ENCODE peak calls at places on chromosomes 2 and 18, in six cellular contexts. Q, O, H, V, B and Z are unnamed samples.
A peak's percentile ranks its signal among the peaks of the same experiment; 100 is the strongest.

GRCh38 chr18:7417742-7418141 is 149.4 kb upstream of the PTPRM start:
- DNase-seq in Q (no peak), O (no peak), H (no peak), V (no peak), B (no peak), Z (no peak)

GRCh38 chr2:230472619-230473018 is 56.6 kb downstream of the SP100 start:
- DNase-seq in Q (no peak), O (no peak), H (no peak), V (no peak), B (no peak), Z (no peak)

GRCh38 chr2:201909961-201910361 is 103.6 kb downstream of the CDK15 start:
- DNase-seq in Q (no peak), O (no peak), H (no peak), V (no peak), B (no peak), Z (no peak)

GRCh38 chr2:61255580-61256437 is 93.8 kb downstream of the C2orf74 start:
- DNase-seq in Q (no peak), O (no peak), H (peak; percentile 64), V (no peak), B (no peak), Z (no peak)

GRCh38 chr2:43092520-43093179 is 133.8 kb downstream of the ZFP36L2 start:
- DNase-seq in Q (no peak), O (no peak), H (peak; percentile 91), V (no peak), B (no peak), Z (no peak)

GRCh38 chr18:23879966-23880565 is 134.5 kb upstream of the TTC39C start:
- DNase-seq in Q (no peak), O (no peak), H (no peak), V (no peak), B (no peak), Z (no peak)

GRCh38 chr2:134282638-134283400 is 28.9 kb downstream of the MGAT5 start:
- DNase-seq in Q (no peak), O (no peak), H (no peak), V (no peak), B (no peak), Z (no peak)

GRCh38 chr18:48979944-48980890 is 29.5 kb upstream of the SMAD7 start:
- DNase-seq in Q (no peak), O (peak; percentile 36), H (peak; percentile 78), V (no peak), B (no peak), Z (peak; percentile 19)

GRCh38 chr2:110653861-110654260 is 24.0 kb downstream of the BUB1 start:
- DNase-seq in Q (no peak), O (no peak), H (no peak), V (no peak), B (no peak), Z (no peak)

GRCh38 chr2:134290363-134290762 is 36.5 kb downstream of the MGAT5 start:
- DNase-seq in Q (no peak), O (no peak), H (no peak), V (no peak), B (no peak), Z (no peak)

GRCh38 chr18:13371689-13372404 is 153.3 kb downstream of the LDLRAD4 start:
- DNase-seq in Q (no peak), O (no peak), H (no peak), V (no peak), B (no peak), Z (no peak)

GRCh38 chr18:6557470-6558245 is 142.9 kb upstream of the L3MBTL4 start:
- DNase-seq in Q (no peak), O (no peak), H (no peak), V (peak; percentile 63), B (no peak), Z (no peak)

GRCh38 chr2:137165968-137166367 is 400.6 kb downstream of the THSD7B start:
- DNase-seq in Q (no peak), O (no peak), H (no peak), V (no peak), B (no peak), Z (no peak)

GRCh38 chr18:48348739-48349138 is 60.4 kb downstream of the ZBTB7C start:
- DNase-seq in Q (no peak), O (no peak), H (no peak), V (peak; percentile 24), B (no peak), Z (no peak)

GRCh38 chr18:52343731-52344340 is 3.8 kb downstream of the DCC start:
- DNase-seq in Q (no peak), O (no peak), H (no peak), V (no peak), B (no peak), Z (no peak)

GRCh38 chr2:239429473-239430350 is 28.9 kb upstream of the HDAC4 start:
- DNase-seq in Q (no peak), O (no peak), H (peak; percentile 28), V (no peak), B (no peak), Z (no peak)

GRCh38 chr18:48093104-48093503 is 162.6 kb upstream of the SMAD2 start:
- DNase-seq in Q (no peak), O (no peak), H (no peak), V (no peak), B (no peak), Z (no peak)

GRCh38 chr2:1605102-1605501 is 139.2 kb downstream of the PXDN start:
- DNase-seq in Q (no peak), O (peak; percentile 30), H (no peak), V (peak; percentile 21), B (no peak), Z (peak; percentile 67)

GRCh38 chr18:34709631-34710429 is at the start of gene DTNA:
- DNase-seq in Q (peak; percentile 31), O (no peak), H (no peak), V (no peak), B (peak; percentile 32), Z (no peak)

GRCh38 chr18:69949538-69949936 is 1.9 kb upstream of the CD226 start:
- DNase-seq in Q (no peak), O (no peak), H (no peak), V (no peak), B (no peak), Z (no peak)

GRCh38 chr2:72952110-72952823 is 34.9 kb downstream of the EMX1 start:
- DNase-seq in Q (no peak), O (no peak), H (no peak), V (no peak), B (no peak), Z (no peak)

GRCh38 chr2:172965433-172965832 is 110.2 kb upstream of the MAP3K20 start:
- DNase-seq in Q (no peak), O (no peak), H (no peak), V (no peak), B (no peak), Z (no peak)

GRCh38 chr2:29698216-29698615 is 223.2 kb downstream of the ALK start:
- DNase-seq in Q (no peak), O (no peak), H (no peak), V (no peak), B (no peak), Z (peak; percentile 5)

GRCh38 chr2:157324331-157324843 is 1.2 kb downstream of the ERMN start:
- DNase-seq in Q (no peak), O (no peak), H (no peak), V (no peak), B (no peak), Z (no peak)

GRCh38 chr2:164028764-164029534 is 293.1 kb upstream of the FIGN start:
- DNase-seq in Q (no peak), O (no peak), H (no peak), V (no peak), B (no peak), Z (no peak)

GRCh38 chr18:8117008-8117376 is 492.2 kb upstream of the RAB12 start:
- DNase-seq in Q (no peak), O (no peak), H (no peak), V (no peak), B (no peak), Z (no peak)

GRCh38 chr2:68103026-68103425 is 40.2 kb upstream of the C1D start:
- DNase-seq in Q (no peak), O (no peak), H (no peak), V (no peak), B (no peak), Z (no peak)

GRCh38 chr2:42829556-42830510 is 37.5 kb upstream of the HAAO start:
- DNase-seq in Q (no peak), O (no peak), H (no peak), V (no peak), B (no peak), Z (peak; percentile 35)

GRCh38 chr18:12703714-12704113 is 872 bp downstream of the PSMG2 start:
- DNase-seq in Q (no peak), O (no peak), H (no peak), V (no peak), B (no peak), Z (peak; percentile 37)

GRCh38 chr18:50607374-50607933 is 47.6 kb downstream of the MAPK4 start:
- DNase-seq in Q (no peak), O (no peak), H (no peak), V (no peak), B (no peak), Z (no peak)
- H3K4me3 ChIP-seq in Q (no peak overlapping the region), O (no peak overlapping the region), H (no peak overlapping the region), V (no peak overlapping the region), B (no peak overlapping the region), Z (no peak overlapping the region)

GRCh38 chr2:147916067-147916466 is 71.2 kb downstream of the ACVR2A start:
- DNase-seq in Q (no peak), O (no peak), H (no peak), V (no peak), B (no peak), Z (no peak)
- H3K27me3 ChIP-seq in Q (no peaks in the 10 kb centered on the region), O (no peaks in the 10 kb centered on the region), H (no peaks in the 10 kb centered on the region), V (no peaks in the 10 kb centered on the region), B (no peaks in the 10 kb centered on the region), Z (no peaks in the 10 kb centered on the region)

GRCh38 chr2:86352137-86352931 is 14.9 kb upstream of the REEP1 start:
- DNase-seq in Q (no peak), O (no peak), H (no peak), V (no peak), B (no peak), Z (no peak)
- H3K4me3 ChIP-seq in Q (no peak overlapping the region), O (no peak overlapping the region), H (no peak overlapping the region), V (no peak overlapping the region), B (no peak overlapping the region), Z (no peak overlapping the region)

GRCh38 chr2:227629435-227629834 is 12.1 kb downstream of the SCYGR4 start:
- DNase-seq in Q (no peak), O (no peak), H (no peak), V (peak; percentile 66), B (no peak), Z (no peak)

GRCh38 chr2:227627769-227628168 is 10.5 kb downstream of the SCYGR4 start:
- DNase-seq in Q (no peak), O (no peak), H (no peak), V (no peak), B (no peak), Z (no peak)

GRCh38 chr2:227626580-227627151 is 9.4 kb downstream of the SCYGR4 start:
- DNase-seq in Q (no peak), O (no peak), H (no peak), V (no peak), B (no peak), Z (no peak)

GRCh38 chr2:227623225-227623624 is 5.9 kb downstream of the SCYGR4 start:
- DNase-seq in Q (no peak), O (no peak), H (no peak), V (no peak), B (no peak), Z (no peak)

DNA sequence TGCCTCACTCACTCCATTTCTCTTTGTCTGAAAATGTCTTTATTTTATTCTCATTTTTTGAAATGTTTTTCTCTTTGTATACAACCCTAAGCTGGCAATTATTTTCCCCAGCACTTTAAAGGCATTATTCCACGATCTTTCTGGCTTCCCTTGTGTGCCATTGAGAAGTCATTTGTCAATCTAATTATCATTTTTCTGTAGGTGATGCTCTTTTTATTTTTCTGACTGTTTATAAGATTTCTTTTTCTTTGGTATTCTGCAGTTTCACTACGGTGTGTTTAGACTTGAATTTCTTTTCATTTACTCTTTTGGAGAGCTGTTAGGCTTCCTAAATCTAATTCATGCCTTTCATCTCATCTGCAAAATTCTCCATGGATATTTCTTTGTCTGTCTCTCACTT is 8.1 kb downstream of the SCYGR4 start:
- DNase-seq in Q (no peak), O (no peak), H (no peak), V (no peak), B (no peak), Z (no peak)
- H3K27me3 ChIP-seq in Q (no peaks in the 10 kb centered on the region), O (no peaks in the 10 kb centered on the region), H (no peaks in the 10 kb centered on the region), V (no peaks in the 10 kb centered on the region), B (no peaks in the 10 kb centered on the region), Z (no peaks in the 10 kb centered on the region)